ENCODE peak calls at places on chromosomes 5 and 9, in nine cellular contexts. J is ascending aorta, I is HCT116, Q is colonic mucosa, C is stomach, R is heart left ventricle, D is upper lobe of left lung, Y is endothelial cell of umbilical vein, H is lower lobe of right lung. B is an unnamed sample. For H3K4me1 and H3K27me3, the result is how much of the 10 kb centered on the place peaks cover.

GRCh38 chr5:91150189-91150588 is 232.9 kb downstream of the ARRDC3 start:
- DNase-seq in J (no peak), I (peak), Q (no peak), C (no peak), R (no peak), D (no peak), Y (no peak), H (no peak), B (no peak)

GRCh38 chr5:170219615-170220014 is 13.2 kb upstream of the C5orf58 start:
- DNase-seq in J (no peak), I (peak), Q (no peak), C (no peak), R (no peak), D (no peak), Y (peak), H (no peak), B (no peak)

GRCh38 chr9:68685213-68685612 is 19.8 kb upstream of the PIP5K1B start:
- DNase-seq in J (no peak), I (no peak), Q (no peak), C (no peak), R (no peak), D (no peak), Y (no peak), H (no peak), B (no peak)

GRCh38 chr5:128169369-128170017 is 85.9 kb downstream of the SLC12A2 start:
- DNase-seq in J (no peak), I (no peak), Q (no peak), C (no peak), R (no peak), D (no peak), Y (no peak), H (no peak), B (no peak)

GRCh38 chr5:41843456-41844112 is 26.6 kb downstream of the OXCT1 start:
- DNase-seq in J (no peak), I (peak), Q (peak), C (no peak), R (no peak), D (no peak), Y (peak), H (no peak), B (peak)

GRCh38 chr5:137070521-137070920 is 428.6 kb downstream of the SPOCK1 start:
- DNase-seq in J (no peak), I (no peak), Q (no peak), C (no peak), R (no peak), D (no peak), Y (no peak), H (no peak), B (no peak)

GRCh38 chr5:171251519-171251918 is 57.5 kb upstream of the TLX3 start:
- DNase-seq in J (no peak), I (no peak), Q (no peak), C (no peak), R (no peak), D (peak), Y (no peak), H (no peak), B (no peak)

GRCh38 chr9:137828527-137829259 is 48.9 kb upstream of the CACNA1B start:
- DNase-seq in J (no peak), I (no peak), Q (no peak), C (no peak), R (no peak), D (peak), Y (no peak), H (no peak), B (no peak)

GRCh38 chr9:90256345-90256744 is 386.3 kb downstream of the DIRAS2 start:
- DNase-seq in J (no peak), I (no peak), Q (no peak), C (no peak), R (no peak), D (no peak), Y (no peak), H (no peak), B (no peak)

GRCh38 chr5:66744040-66744439 is 147.8 kb downstream of the MAST4 start:
- DNase-seq in J (no peak), I (no peak), Q (no peak), C (no peak), R (no peak), D (no peak), Y (no peak), H (no peak), B (no peak)

GRCh38 chr5:155193018-155193417 is 179.5 kb downstream of the KIF4B start:
- DNase-seq in J (no peak), I (no peak), Q (no peak), C (no peak), R (peak), D (no peak), Y (no peak), H (no peak), B (no peak)

GRCh38 chr9:109181284-109181683 is 14.2 kb upstream of the FRRS1L start:
- DNase-seq in J (no peak), I (no peak), Q (no peak), C (no peak), R (no peak), D (no peak), Y (no peak), H (no peak), B (no peak)

GRCh38 chr5:55672477-55672911 is 39.6 kb downstream of the SLC38A9 start:
- DNase-seq in J (no peak), I (no peak), Q (no peak), C (no peak), R (no peak), D (no peak), Y (no peak), H (no peak), B (no peak)

GRCh38 chr5:139016186-139016585 is 141.1 kb upstream of the LRRTM2 start:
- DNase-seq in J (no peak), I (no peak), Q (no peak), C (no peak), R (no peak), D (no peak), Y (no peak), H (no peak), B (no peak)

GRCh38 chr9:71393011-71393410 is 271.6 kb upstream of the TRPM3 start:
- DNase-seq in J (no peak), I (no peak), Q (no peak), C (no peak), R (no peak), D (no peak), Y (no peak), H (no peak), B (no peak)

GRCh38 chr5:141618804-141619554 is at the start of gene DIAPH1:
- DNase-seq in J (peak), I (peak), Q (peak), C (peak), R (peak), D (peak), Y (peak), H (peak), B (peak)

GRCh38 chr9:87338075-87338989 is 159.3 kb upstream of the DAPK1 start:
- DNase-seq in J (no peak), I (no peak), Q (no peak), C (no peak), R (no peak), D (no peak), Y (no peak), H (no peak), B (no peak)

GRCh38 chr5:67989457-67989856 is 226.1 kb upstream of the PIK3R1 start:
- DNase-seq in J (no peak), I (no peak), Q (peak), C (no peak), R (peak), D (no peak), Y (no peak), H (no peak), B (no peak)

GRCh38 chr9:89985078-89985477 is 380.3 kb downstream of the GADD45G start:
- DNase-seq in J (no peak), I (no peak), Q (no peak), C (no peak), R (no peak), D (no peak), Y (no peak), H (no peak), B (no peak)

GRCh38 chr5:123936548-123936947 is 424.6 kb downstream of the CSNK1G3 start:
- DNase-seq in J (no peak), I (no peak), Q (no peak), C (no peak), R (no peak), D (no peak), Y (no peak), H (no peak), B (no peak)

GRCh38 chr9:132584616-132585560 is 2.5 kb downstream of the BARHL1 start:
- DNase-seq in J (no peak), I (no peak), Q (no peak), C (no peak), R (no peak), D (no peak), Y (no peak), H (no peak), B (no peak)

GRCh38 chr9:16106211-16106610 is 553.4 kb downstream of the CCDC171 start:
- DNase-seq in J (no peak), I (no peak), Q (no peak), C (no peak), R (no peak), D (no peak), Y (no peak), H (no peak), B (no peak)

GRCh38 chr5:151051066-151051930 is 29.5 kb downstream of the TNIP1 start:
- DNase-seq in J (peak), I (peak), Q (peak), C (peak), R (peak), D (no peak), Y (peak), H (peak), B (peak)

GRCh38 chr9:135480071-135480941 is 724 bp downstream of the PPP1R26 start:
- DNase-seq in J (no peak), I (no peak), Q (peak), C (peak), R (no peak), D (peak), Y (peak), H (peak), B (no peak)

GRCh38 chr5:74295141-74295540 is 345.4 kb downstream of the ENC1 start:
- DNase-seq in J (no peak), I (no peak), Q (no peak), C (no peak), R (no peak), D (no peak), Y (no peak), H (no peak), B (no peak)

GRCh38 chr5:53994148-53994547 is 316.2 kb downstream of the ARL15 start:
- DNase-seq in J (no peak), I (no peak), Q (no peak), C (no peak), R (no peak), D (no peak), Y (no peak), H (no peak), B (no peak)

GRCh38 chr9:22657713-22658112 is 211.1 kb downstream of the DMRTA1 start:
- DNase-seq in J (no peak), I (no peak), Q (no peak), C (no peak), R (no peak), D (no peak), Y (no peak), H (no peak), B (no peak)

GRCh38 chr9:118961857-118962256 is 407.4 kb downstream of the BRINP1 start:
- DNase-seq in J (no peak), I (no peak), Q (no peak), C (no peak), R (no peak), D (no peak), Y (no peak), H (no peak), B (no peak)

GRCh38 chr5:142783601-142784291 is 13.6 kb downstream of the ARHGAP26 start:
- DNase-seq in J (peak), I (no peak), Q (no peak), C (no peak), R (peak), D (peak), Y (no peak), H (no peak), B (no peak)

GRCh38 chr5:62312674-62313073 is 6.7 kb downstream of the KIF2A start:
- DNase-seq in J (no peak), I (no peak), Q (no peak), C (no peak), R (no peak), D (no peak), Y (no peak), H (no peak), B (no peak)

GRCh38 chr5:62312036-62312435 is 6.0 kb downstream of the KIF2A start:
- DNase-seq in J (no peak), I (no peak), Q (no peak), C (no peak), R (no peak), D (no peak), Y (no peak), H (no peak), B (no peak)

GRCh38 chr5:62309107-62309506 is 3.1 kb downstream of the KIF2A start:
- DNase-seq in J (no peak), I (no peak), Q (no peak), C (no peak), R (no peak), D (no peak), Y (no peak), H (no peak), B (no peak)

GRCh38 chr5:62308439-62308838 is 2.4 kb downstream of the KIF2A start:
- DNase-seq in J (no peak), I (no peak), Q (no peak), C (no peak), R (no peak), D (no peak), Y (no peak), H (no peak), B (no peak)

DNA sequence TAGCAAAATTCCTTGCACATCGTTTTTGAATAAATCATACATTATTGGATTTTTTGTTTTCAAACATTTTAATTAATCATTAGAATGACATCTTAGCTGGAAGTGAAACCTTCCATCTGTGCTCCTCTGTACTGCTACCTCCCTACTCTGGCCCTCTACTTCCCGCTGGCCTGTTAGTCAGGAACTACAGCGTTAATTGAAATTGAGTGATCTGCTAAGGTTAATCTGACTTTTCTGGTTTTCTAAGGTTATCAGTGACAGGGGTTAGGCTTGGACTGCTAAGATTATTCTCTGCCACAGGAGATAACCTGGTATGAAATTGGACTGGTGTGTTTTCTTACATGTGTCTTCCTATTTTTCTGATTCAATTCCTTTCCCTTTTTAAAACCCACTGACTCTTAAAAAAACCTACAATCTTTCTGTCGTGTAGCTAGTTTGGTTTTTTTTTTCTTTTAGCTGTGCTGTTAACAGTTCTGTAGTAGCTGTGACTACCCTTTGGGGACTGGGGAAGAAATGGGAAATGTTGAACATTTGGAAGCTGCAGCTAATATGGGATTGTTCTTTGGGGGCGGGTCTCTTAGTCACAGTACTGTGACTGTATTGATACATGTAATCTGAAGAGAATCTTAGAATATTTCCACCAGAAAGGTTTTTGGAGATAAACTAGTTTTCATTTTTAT is 4.6 kb downstream of the KIF2A start:
- DNase-seq in J (no peak), I (no peak), Q (no peak), C (no peak), R (no peak), D (no peak), Y (no peak), H (no peak), B (no peak)
- H3K4me1 ChIP-seq in J (under half), I (under half), Q (under half), C (under half), R (half or more), D (under half), Y (under half), H (under half), B (half or more)

GRCh38 chr5:2460098-2460497 is 291.4 kb downstream of the IRX2 start:
- DNase-seq in J (no peak), I (no peak), Q (no peak), C (no peak), R (no peak), D (no peak), Y (no peak), H (no peak), B (no peak)

GRCh38 chr5:2455878-2456277 is 295.6 kb downstream of the IRX2 start:
- DNase-seq in J (no peak), I (no peak), Q (no peak), C (no peak), R (no peak), D (no peak), Y (no peak), H (no peak), B (no peak)
- H3K27me3 ChIP-seq in J (under half), I (under half), Q (under half), C (under half), R (under half), D (under half), Y (under half), H (under half), B (under half)

GRCh38 chr9:129383415-129384088 is 205.5 kb upstream of the IER5L start:
- DNase-seq in J (peak), I (no peak), Q (peak), C (peak), R (peak), D (peak), Y (peak), H (peak), B (peak)
- TF ChIP-seq CTCF in J (peak), I (no peak), Q (no peak), C (peak), R (no peak), D (no peak), Y (no peak), H (peak), B (peak)

DNA sequence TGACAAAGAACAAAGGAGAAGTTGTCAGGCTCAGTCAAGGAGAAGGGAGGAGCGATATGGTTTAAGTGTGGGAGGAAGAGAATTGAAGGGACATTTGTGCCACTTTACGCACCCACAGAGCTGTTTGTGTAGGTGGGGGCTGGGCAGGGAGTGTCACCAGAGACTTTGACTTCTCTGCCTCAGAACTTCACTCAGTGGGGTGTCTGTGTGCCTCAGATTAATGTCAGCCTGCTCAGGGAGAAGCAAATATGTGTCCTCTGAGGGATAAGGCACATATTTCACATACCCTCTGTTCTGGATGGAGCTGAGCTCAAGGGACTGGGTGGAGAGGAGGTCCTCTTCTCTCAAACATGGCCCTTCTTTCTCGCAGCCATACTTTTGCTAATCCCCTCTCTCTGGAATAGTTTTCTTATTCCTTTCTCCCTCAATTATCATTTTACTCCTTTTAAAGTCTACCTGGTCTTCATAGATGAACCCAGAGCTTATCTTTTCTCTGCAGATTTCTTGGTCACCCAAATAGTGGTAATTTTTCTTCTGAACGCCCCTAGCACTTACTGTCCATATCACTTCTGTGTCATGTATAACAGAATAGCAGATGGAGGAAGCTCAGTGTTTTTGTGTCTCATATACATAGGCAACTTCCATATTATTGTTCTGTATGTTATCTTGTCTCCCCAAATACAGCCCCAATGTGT is 77.0 kb downstream of the IQGAP2 start:
- DNase-seq in J (no peak), I (no peak), Q (peak), C (peak), R (no peak), D (no peak), Y (no peak), H (no peak), B (no peak)
- H3K4me1 ChIP-seq in J (under half), I (under half), Q (under half), C (half or more), R (under half), D (under half), Y (under half), H (under half), B (under half)

GRCh38 chr5:77635617-77636422 is 2.7 kb downstream of the OTP start:
- DNase-seq in J (no peak), I (no peak), Q (no peak), C (no peak), R (no peak), D (no peak), Y (no peak), H (no peak), B (no peak)
- H3K27me3 ChIP-seq in J (half or more), I (under half), Q (half or more), C (half or more), R (half or more), D (half or more), Y (half or more), H (half or more), B (half or more)